ENCODE peak calls at places on chromosome 15, in five cellular contexts. Z is esophagus squamous epithelium, F is pancreas, Q is adrenal gland, H is lower lobe of right lung. D is an unnamed sample. For H3K9me3 and H3K4me1, the result is how much of the 10 kb centered on the place peaks cover.

GRCh38 chr15:61681038-61681418 is 379.2 kb downstream of the VPS13C start:
- DNase-seq in H (no peak), F (no peak), Z (no peak), Q (no peak), D (no peak)

GRCh38 chr15:51863131-51863530 is 33.7 kb downstream of the TMOD3 start:
- DNase-seq in Z (no peak), F (no peak), Q (no peak), H (no peak), D (no peak)

GRCh38 chr15:93088200-93088980 is 621 bp downstream of the RGMA start:
- DNase-seq in Z (no peak), H (no peak), Q (no peak), F (no peak), D (no peak)

GRCh38 chr15:25830844-25831443 is 32.2 kb downstream of the ATP10A start:
- DNase-seq in H (no peak), F (no peak), Q (peak), Z (no peak), D (peak)

GRCh38 chr15:83078712-83079111 is 11.7 kb upstream of the BTBD1 start:
- DNase-seq in Q (no peak), H (no peak), Z (no peak), F (no peak), D (no peak)

GRCh38 chr15:92655178-92655995 is at the start of gene FAM174B:
- DNase-seq in Q (peak), F (peak), H (peak), Z (no peak), D (no peak)

GRCh38 chr15:85761635-85762034 is 33.1 kb downstream of the KLHL25 start:
- DNase-seq in Q (no peak), Z (no peak), H (peak), F (no peak), D (no peak)

GRCh38 chr15:78131295-78132021 is at the start of gene CIB2:
- DNase-seq in F (peak), H (peak), Z (no peak), Q (peak), D (no peak)

DNA sequence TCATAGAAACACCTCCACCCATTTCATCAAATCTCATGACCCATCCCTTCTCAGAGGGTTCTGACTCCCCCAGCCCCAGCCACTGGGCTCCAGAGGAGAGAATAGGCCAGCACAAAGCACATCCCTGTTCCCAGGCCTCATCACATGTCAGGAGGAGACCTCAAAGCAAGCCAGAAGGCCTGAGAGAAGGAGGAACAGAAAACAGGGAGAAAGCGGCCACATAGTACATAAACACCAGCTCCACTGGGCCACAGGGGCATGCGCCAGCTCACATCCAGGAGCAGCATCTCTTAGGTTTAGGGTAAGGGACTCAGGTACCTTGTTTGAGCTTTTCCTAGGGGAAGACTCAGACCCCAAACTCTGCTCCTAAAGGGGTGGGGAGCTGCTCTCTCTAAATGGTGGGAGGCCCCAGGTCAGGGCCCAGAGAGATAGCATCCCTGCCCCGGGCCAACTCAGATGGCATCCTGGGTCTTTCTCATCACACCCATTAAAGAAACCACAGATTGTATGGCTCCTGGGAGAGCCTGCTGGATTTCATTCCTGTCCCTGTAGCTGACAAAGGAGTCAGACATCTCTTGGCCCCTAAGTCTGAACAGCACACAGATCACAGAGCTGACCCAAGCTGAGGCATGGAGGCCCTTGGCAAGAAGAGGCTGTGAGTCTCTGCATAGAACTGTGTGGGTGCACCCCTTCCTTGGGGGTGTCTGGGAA is 2.5 kb downstream of the SHF start:
- DNase-seq in Q (no peak), H (no peak), Z (no peak), F (no peak), D (no peak)
- H3K9me3 ChIP-seq in Q (under half), H (under half), Z (under half), F (under half), D (under half)

GRCh38 chr15:46304320-46304719 is 669.5 kb downstream of the SQOR start:
- DNase-seq in H (no peak), F (no peak), Q (no peak), Z (no peak), D (no peak)
- TF ChIP-seq CTCF in H (no peak), F (no peak), Q (peak), Z (no peak), D (no peak)

DNA sequence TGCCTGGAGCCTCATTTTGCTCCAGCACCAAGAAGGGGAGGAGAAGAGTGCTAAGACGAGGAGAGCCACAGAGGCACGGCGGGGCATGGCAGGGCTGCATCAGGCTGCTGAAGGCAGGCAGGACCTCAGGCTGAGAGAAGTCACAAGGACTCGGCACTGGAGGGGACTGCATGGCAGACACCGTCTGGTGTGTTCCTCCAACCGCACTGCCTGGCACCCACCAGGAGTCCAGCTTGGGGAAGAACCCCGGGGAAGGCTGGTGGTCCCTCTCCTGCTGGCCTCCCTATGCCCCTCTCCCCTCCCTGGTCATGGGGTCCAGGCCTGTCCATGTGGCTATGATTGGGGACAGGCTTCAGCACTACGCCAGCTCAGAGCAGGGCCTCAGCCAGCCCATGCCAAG is 153.2 kb upstream of the MEF2A start:
- DNase-seq in F (no peak), Z (no peak), Q (no peak), H (no peak), D (no peak)
- H3K4me1 ChIP-seq in F (under half), Z (under half), Q (under half), H (under half), D (under half)

GRCh38 chr15:27398631-27399030 is 427.6 kb downstream of the GABRG3 start:
- DNase-seq in F (no peak), Q (no peak), Z (no peak), H (no peak), D (no peak)
- H3K9me3 ChIP-seq in F (under half), Q (under half), Z (under half), H (under half), D (under half)

DNA sequence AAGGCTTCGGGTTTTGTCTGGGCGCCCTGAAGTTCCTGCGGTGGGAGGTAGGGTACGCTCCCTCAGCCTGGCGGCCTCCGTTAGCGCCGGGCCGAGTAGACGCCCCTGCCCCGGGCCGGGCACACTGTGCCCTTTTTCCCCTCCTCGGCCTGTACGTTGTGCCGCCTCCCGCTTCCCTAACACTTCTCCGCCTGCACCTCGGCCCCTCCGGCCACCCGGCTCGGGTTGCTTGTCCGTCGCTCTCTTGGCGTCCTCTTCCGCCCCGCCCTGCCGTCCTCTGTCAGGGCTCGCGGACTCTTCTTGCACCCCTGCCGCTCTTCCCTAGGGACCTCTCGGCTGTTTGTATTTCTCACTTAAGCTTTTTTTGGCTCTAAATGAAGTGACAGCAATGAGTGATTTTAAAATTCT is 384 bp downstream of the KNL1 start:
- DNase-seq in H (peak), Q (peak), Z (no peak), F (peak), D (no peak)
- TF ChIP-seq CTCF in H (no peak), Q (no peak), Z (no peak), F (no peak), D (no peak)

DNA sequence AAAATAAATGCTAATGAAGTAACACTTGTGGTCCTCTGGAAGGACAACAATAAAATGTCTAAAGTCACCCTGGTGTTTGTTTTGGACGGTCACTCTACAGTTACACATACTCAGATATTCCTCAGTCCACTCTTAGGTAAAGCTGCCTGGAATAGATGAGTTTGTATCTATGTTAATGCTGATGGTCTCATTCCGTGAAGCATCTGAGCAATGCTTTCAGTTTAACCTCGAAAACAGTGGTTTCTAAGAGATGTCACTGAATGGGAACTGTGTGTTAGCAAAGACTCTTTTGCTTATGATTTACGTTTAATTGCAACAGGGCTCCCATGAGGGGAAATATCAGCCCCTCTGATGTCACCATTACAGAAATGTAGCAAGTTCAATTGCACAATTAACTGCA is 49.1 kb downstream of the FBN1 start:
- DNase-seq in Z (no peak), F (no peak), H (no peak), Q (no peak), D (no peak)
- H3K4me1 ChIP-seq in Z (under half), F (under half), H (under half), Q (under half), D (under half)

DNA sequence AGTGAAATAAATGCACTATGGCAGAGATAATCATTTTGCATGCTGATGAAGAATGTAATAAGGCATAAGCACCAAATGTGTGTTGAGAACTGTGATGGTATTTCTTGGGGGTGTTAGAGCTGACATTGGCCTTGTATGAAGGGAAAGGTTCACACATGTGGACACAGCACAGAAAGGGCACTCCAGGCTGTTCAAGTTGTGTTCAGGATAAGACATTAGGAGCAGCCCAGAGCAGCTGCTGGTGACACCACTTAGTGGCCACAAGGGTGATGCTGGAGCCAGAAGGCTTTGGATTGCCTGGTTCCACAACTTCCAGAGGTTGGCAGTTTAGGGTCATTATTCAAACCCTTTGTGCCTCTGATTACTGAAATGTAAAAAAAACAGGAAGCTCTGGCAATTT is 155.4 kb downstream of the GOLGA6L6 start:
- DNase-seq in F (no peak), H (no peak), Q (no peak), Z (no peak), D (no peak)
- H3K9me3 ChIP-seq in F (under half), H (under half), Q (under half), Z (under half), D (under half)

GRCh38 chr15:76903251-76903681 is 1.9 kb downstream of the SCAPER start:
- DNase-seq in H (no peak), F (no peak), Z (no peak), Q (peak), D (no peak)
- TF ChIP-seq CTCF in H (peak), F (no peak), Z (peak), Q (peak), D (no peak)

D was measured in thoracic aorta.